ENCODE peak calls at places on chromosomes 13 and 19, in nine cellular contexts. Y, K, E, A, N, B, D, Z and W are unnamed samples.

GRCh38 chr13:97423300-97424045 is 10.5 kb upstream of the RAP2A start:
- DNase-seq in Y (no peak), B (no peak), K (no peak), A (no peak), E (no peak), D (no peak), Z (no peak), N (no peak), W (no peak)

GRCh38 chr13:21703846-21704245 is 33.0 kb downstream of the FGF9 start:
- DNase-seq in Z (no peak), N (no peak), B (no peak), Y (no peak), K (no peak), A (no peak), E (no peak), D (no peak), W (no peak)

GRCh38 chr19:29245221-29245620 is 32.3 kb upstream of the UQCRFS1 start:
- DNase-seq in D (no peak), E (no peak), Y (no peak), A (no peak), Z (no peak), K (no peak), N (no peak), B (no peak), W (no peak)

GRCh38 chr13:27219611-27220010 is 31.7 kb upstream of the RPL21 start:
- DNase-seq in Y (no peak), A (no peak), Z (no peak), E (no peak), D (no peak), B (no peak), K (no peak), N (no peak), W (no peak)

GRCh38 chr13:23793711-23794110 is 95.5 kb downstream of the MIPEP start:
- DNase-seq in N (no peak), K (no peak), Y (no peak), Z (no peak), E (no peak), B (no peak), D (no peak), A (no peak), W (no peak)

GRCh38 chr13:98068511-98068910 is 74.4 kb upstream of the FARP1 start:
- DNase-seq in B (no peak), N (no peak), Y (no peak), K (no peak), A (no peak), D (no peak), Z (no peak), E (no peak), W (no peak)

GRCh38 chr19:14477417-14478112 is 2.4 kb upstream of the PTGER1 start:
- DNase-seq in Z (no peak), A (no peak), D (no peak), E (no peak), K (no peak), N (no peak), B (no peak), Y (no peak), W (no peak)

GRCh38 chr19:789473-790052 is 7.7 kb upstream of the PTBP1 start:
- DNase-seq in K (no peak), Z (no peak), E (no peak), Y (no peak), B (no peak), D (peak; percentile 66), N (no peak), A (no peak), W (peak; percentile 49)

GRCh38 chr19:24127601-24128000 is 40.6 kb downstream of the ZNF254 start:
- DNase-seq in K (no peak), N (no peak), A (no peak), Y (no peak), B (no peak), E (no peak), D (no peak), Z (no peak), W (no peak)